ENCODE peak calls at places on chromosomes 13 and 19, in six cellular contexts. One of them, this sample, is unnamed.

GRCh38 chr19:33094504-33095067 is 13.6 kb downstream of the GPATCH1 start:
- DNase-seq in foreskin fibroblast: no peak
- DNase-seq in mucosa of descending colon: no peak
- DNase-seq in adrenal gland: no peak
- DNase-seq in MCF 10A: no peak
- DNase-seq in lower lobe of right lung: no peak
- DNase-seq in this sample: no peak

GRCh38 chr13:101307181-101307701 is 109.1 kb downstream of the NALCN start:
- DNase-seq in MCF 10A: no peak
- DNase-seq in mucosa of descending colon: no peak
- DNase-seq in lower lobe of right lung: no peak
- DNase-seq in foreskin fibroblast: peak; percentile 58
- DNase-seq in adrenal gland: no peak
- DNase-seq in this sample: no peak

GRCh38 chr19:7833225-7834156 is 3.5 kb downstream of the EVI5L start:
- DNase-seq in MCF 10A: peak; percentile 98
- DNase-seq in mucosa of descending colon: peak; percentile 91
- DNase-seq in lower lobe of right lung: peak; percentile 92
- DNase-seq in adrenal gland: no peak
- DNase-seq in foreskin fibroblast: peak; percentile 89
- DNase-seq in this sample: no peak

GRCh38 chr19:33634361-33635091 is 12.8 kb downstream of the CHST8 start:
- DNase-seq in mucosa of descending colon: no peak
- DNase-seq in adrenal gland: no peak
- DNase-seq in foreskin fibroblast: no peak
- DNase-seq in lower lobe of right lung: no peak
- DNase-seq in MCF 10A: no peak
- DNase-seq in this sample: peak; percentile 59

GRCh38 chr19:47110521-47111080 is 3.0 kb downstream of the ZC3H4 start:
- DNase-seq in lower lobe of right lung: no peak
- DNase-seq in foreskin fibroblast: no peak
- DNase-seq in adrenal gland: no peak
- DNase-seq in MCF 10A: peak; percentile 37
- DNase-seq in mucosa of descending colon: peak; percentile 64
- DNase-seq in this sample: no peak

GRCh38 chr19:44777715-44778347 is at the start of gene CBLC:
- DNase-seq in lower lobe of right lung: peak; percentile 82
- DNase-seq in MCF 10A: peak; percentile 95
- DNase-seq in mucosa of descending colon: peak; percentile 91
- DNase-seq in foreskin fibroblast: no peak
- DNase-seq in adrenal gland: no peak
- DNase-seq in this sample: no peak

GRCh38 chr13:33319859-33320258 is 34.3 kb upstream of the STARD13 start:
- DNase-seq in mucosa of descending colon: no peak
- DNase-seq in adrenal gland: no peak
- DNase-seq in foreskin fibroblast: no peak
- DNase-seq in MCF 10A: no peak
- DNase-seq in lower lobe of right lung: no peak
- DNase-seq in this sample: no peak

GRCh38 chr13:51927129-51927528 is 65.4 kb downstream of the CCDC70 start:
- DNase-seq in lower lobe of right lung: no peak
- DNase-seq in foreskin fibroblast: no peak
- DNase-seq in adrenal gland: no peak
- DNase-seq in mucosa of descending colon: no peak
- DNase-seq in MCF 10A: no peak
- DNase-seq in this sample: no peak

GRCh38 chr19:3969435-3970312 is 1.2 kb downstream of the DAPK3 start:
- DNase-seq in MCF 10A: peak; percentile 79
- DNase-seq in lower lobe of right lung: no peak
- DNase-seq in mucosa of descending colon: no peak
- DNase-seq in foreskin fibroblast: peak; percentile 82
- DNase-seq in adrenal gland: no peak
- DNase-seq in this sample: no peak
- TF ChIP-seq CTCF in MCF 10A: peak; percentile 18
- TF ChIP-seq CTCF in lower lobe of right lung: no peak
- TF ChIP-seq CTCF in mucosa of descending colon: no peak
- TF ChIP-seq CTCF in foreskin fibroblast: peak; percentile 28
- TF ChIP-seq CTCF in adrenal gland: no peak
- TF ChIP-seq CTCF in this sample: peak; percentile 66

GRCh38 chr13:41193919-41194824 is at the start of gene KBTBD7:
- DNase-seq in MCF 10A: peak; percentile 84
- DNase-seq in adrenal gland: peak; percentile 92
- DNase-seq in lower lobe of right lung: peak; percentile 96
- DNase-seq in mucosa of descending colon: peak; percentile 95
- DNase-seq in foreskin fibroblast: peak; percentile 99
- DNase-seq in this sample: peak; percentile 97
- TF ChIP-seq CTCF in MCF 10A: no peak
- TF ChIP-seq CTCF in adrenal gland: no peak
- TF ChIP-seq CTCF in lower lobe of right lung: no peak
- TF ChIP-seq CTCF in mucosa of descending colon: no peak
- TF ChIP-seq CTCF in foreskin fibroblast: no peak
- TF ChIP-seq CTCF in this sample: peak; percentile 32

DNA sequence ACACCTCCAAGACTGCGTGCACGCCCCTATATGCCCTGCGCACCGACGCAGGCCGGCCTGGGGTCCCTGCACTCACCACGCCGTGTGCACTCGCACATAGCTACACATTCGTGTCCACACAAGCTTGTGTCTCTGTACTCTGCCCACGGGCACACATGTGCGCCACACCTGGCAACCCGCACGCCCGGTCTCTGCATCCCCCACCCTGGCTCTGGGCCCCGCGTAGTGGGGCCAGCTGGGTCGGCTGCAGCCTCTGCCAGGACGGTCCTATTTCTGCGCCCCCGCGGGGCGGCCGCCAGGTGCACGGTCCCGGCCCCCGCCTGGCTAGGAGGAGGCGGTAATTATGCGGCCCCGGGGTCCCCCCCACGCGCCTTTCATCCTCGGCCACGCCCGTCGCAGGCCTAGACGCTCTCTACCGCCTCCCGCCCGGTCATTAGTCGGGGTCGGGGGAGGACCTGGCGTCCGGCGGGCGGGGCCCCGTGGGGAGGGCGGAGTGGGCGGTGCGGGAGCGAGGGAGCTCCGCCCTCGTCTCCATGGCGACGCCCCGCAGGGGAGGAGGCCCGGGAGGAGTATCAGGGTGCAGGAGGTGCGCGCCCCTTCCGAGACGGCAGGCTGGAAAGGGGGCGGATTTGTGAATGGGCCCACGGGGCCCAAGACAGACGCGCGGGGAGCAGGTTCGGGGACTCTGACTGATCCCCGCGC is 2.9 kb upstream of the CIRBP start:
- DNase-seq in adrenal gland: peak; percentile 91
- DNase-seq in MCF 10A: peak; percentile 93
- DNase-seq in mucosa of descending colon: peak; percentile 96
- DNase-seq in foreskin fibroblast: peak; percentile 93
- DNase-seq in lower lobe of right lung: peak; percentile 93
- DNase-seq in this sample: no peak
- TF ChIP-seq CTCF in adrenal gland: no peak
- TF ChIP-seq CTCF in MCF 10A: no peak
- TF ChIP-seq CTCF in mucosa of descending colon: no peak
- TF ChIP-seq CTCF in foreskin fibroblast: no peak
- TF ChIP-seq CTCF in lower lobe of right lung: no peak
- TF ChIP-seq CTCF in this sample: no peak

DNA sequence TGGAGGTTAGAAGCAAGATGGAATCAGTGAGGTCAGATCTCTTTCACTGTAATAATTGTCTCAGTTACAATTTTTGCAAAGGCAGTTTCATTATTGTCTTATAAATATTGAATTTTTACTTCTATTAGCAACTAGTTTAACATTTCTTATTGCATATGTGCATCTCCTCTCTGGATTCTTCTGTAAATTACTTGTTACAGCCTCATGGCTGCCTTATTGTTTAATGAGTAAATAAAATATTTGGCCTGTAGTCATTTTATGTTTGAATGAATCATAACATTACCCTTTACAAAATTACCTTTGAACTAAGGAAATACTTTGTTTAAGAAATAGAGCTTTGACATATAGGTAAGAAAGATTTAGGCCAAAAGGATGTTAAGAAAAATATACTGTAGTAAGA is 212.4 kb downstream of the SLITRK6 start:
- DNase-seq in MCF 10A: no peak
- DNase-seq in adrenal gland: no peak
- DNase-seq in mucosa of descending colon: no peak
- DNase-seq in lower lobe of right lung: no peak
- DNase-seq in foreskin fibroblast: no peak
- DNase-seq in this sample: no peak
- TF ChIP-seq CTCF in MCF 10A: no peak
- TF ChIP-seq CTCF in adrenal gland: no peak
- TF ChIP-seq CTCF in mucosa of descending colon: no peak
- TF ChIP-seq CTCF in lower lobe of right lung: no peak
- TF ChIP-seq CTCF in foreskin fibroblast: no peak
- TF ChIP-seq CTCF in this sample: no peak

GRCh38 chr19:35306473-35307246 is 14.7 kb downstream of the MAG start:
- DNase-seq in adrenal gland: no peak
- DNase-seq in MCF 10A: peak; percentile 24
- DNase-seq in lower lobe of right lung: no peak
- DNase-seq in mucosa of descending colon: no peak
- DNase-seq in foreskin fibroblast: no peak
- DNase-seq in this sample: no peak
- TF ChIP-seq CTCF in adrenal gland: no peak
- TF ChIP-seq CTCF in MCF 10A: no peak
- TF ChIP-seq CTCF in lower lobe of right lung: no peak
- TF ChIP-seq CTCF in mucosa of descending colon: no peak
- TF ChIP-seq CTCF in foreskin fibroblast: no peak
- TF ChIP-seq CTCF in this sample: peak; percentile 39

GRCh38 chr13:39249971-39250370 is 211.7 kb downstream of the NHLRC3 start:
- DNase-seq in mucosa of descending colon: no peak
- DNase-seq in adrenal gland: no peak
- DNase-seq in MCF 10A: no peak
- DNase-seq in lower lobe of right lung: no peak
- DNase-seq in foreskin fibroblast: no peak
- DNase-seq in this sample: no peak

GRCh38 chr13:39254606-39255005 is 216.3 kb downstream of the NHLRC3 start:
- DNase-seq in adrenal gland: no peak
- DNase-seq in lower lobe of right lung: no peak
- DNase-seq in mucosa of descending colon: no peak
- DNase-seq in MCF 10A: no peak
- DNase-seq in foreskin fibroblast: no peak
- DNase-seq in this sample: no peak

GRCh38 chr13:39250440-39250839 is 212.2 kb downstream of the NHLRC3 start:
- DNase-seq in MCF 10A: no peak
- DNase-seq in lower lobe of right lung: no peak
- DNase-seq in mucosa of descending colon: no peak
- DNase-seq in foreskin fibroblast: no peak
- DNase-seq in adrenal gland: no peak
- DNase-seq in this sample: no peak

GRCh38 chr13:39251340-39251739 is 213.1 kb downstream of the NHLRC3 start:
- DNase-seq in lower lobe of right lung: no peak
- DNase-seq in MCF 10A: no peak
- DNase-seq in foreskin fibroblast: no peak
- DNase-seq in adrenal gland: no peak
- DNase-seq in mucosa of descending colon: no peak
- DNase-seq in this sample: no peak

DNA sequence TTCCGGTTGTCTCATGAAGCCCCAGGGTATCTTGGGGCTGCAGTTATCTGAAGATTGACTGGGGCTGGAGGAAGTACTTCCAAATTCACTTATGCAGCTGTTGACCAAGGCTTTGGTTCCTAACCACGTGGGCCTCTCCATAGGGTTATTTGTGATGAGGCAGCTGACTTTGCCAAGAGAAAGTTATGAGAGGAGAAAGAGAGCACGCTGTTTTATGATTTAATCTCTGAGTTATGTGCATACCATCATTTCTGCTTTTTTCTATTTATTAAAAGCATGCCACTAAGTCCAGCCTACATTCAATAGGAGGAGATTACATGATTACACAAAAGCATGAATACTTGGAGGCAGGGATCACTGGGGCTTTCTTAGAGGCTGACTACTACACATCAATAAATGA is 215.5 kb downstream of the NHLRC3 start:
- DNase-seq in foreskin fibroblast: peak; percentile 9
- DNase-seq in lower lobe of right lung: no peak
- DNase-seq in adrenal gland: no peak
- DNase-seq in MCF 10A: no peak
- DNase-seq in mucosa of descending colon: no peak
- DNase-seq in this sample: no peak
- TF ChIP-seq CTCF in foreskin fibroblast: no peak
- TF ChIP-seq CTCF in lower lobe of right lung: no peak
- TF ChIP-seq CTCF in adrenal gland: no peak
- TF ChIP-seq CTCF in MCF 10A: no peak
- TF ChIP-seq CTCF in mucosa of descending colon: no peak
- TF ChIP-seq CTCF in this sample: no peak